ENCODE peak calls at places on chromosomes 3 and 15, in ten cellular contexts. N is NCI-H510A treated with DMSO at 0.1 percent for 48 hours; R is activated CD4-positive, alpha-beta T cell treated with anti-CD3 and anti-CD28 coated beads for 36 hours; M is fibroblast of the aortic adventitia; A is endothelial cell; B is NCI-H1436; S is fibroblast of pulmonary artery; P is progenitor cell of endocrine pancreas; Z is AG04450; F is neural crest cell. C is an unnamed sample.
A peak's percentile ranks its signal among the peaks of the same experiment; 100 is the strongest.

GRCh38 chr3:30984855-30985793 is 90.7 kb upstream of the GADL1 start:
- DNase-seq in N (no peak), R (no peak), M (peak; percentile 27), A (no peak), B (no peak), S (peak; percentile 6), P (no peak), Z (no peak), F (no peak), C (no peak)

GRCh38 chr3:126548556-126549466 is 9.9 kb downstream of the C3orf22 start:
- DNase-seq in N (no peak), R (no peak), M (no peak), A (peak; percentile 2), B (no peak), S (no peak), P (peak; percentile 6), Z (no peak), F (no peak), C (no peak)

GRCh38 chr3:31132132-31132769 is 237.8 kb upstream of the GADL1 start:
- DNase-seq in N (no peak), R (no peak), M (peak; percentile 73), A (peak; percentile 5), B (no peak), S (peak; percentile 76), P (no peak), Z (peak; percentile 2), F (no peak), C (no peak)

GRCh38 chr15:73818308-73818985 is 54.9 kb upstream of the TBC1D21 start:
- DNase-seq in N (no peak), R (no peak), M (no peak), A (no peak), B (no peak), S (no peak), P (no peak), Z (no peak), F (no peak), C (no peak)

GRCh38 chr15:55372701-55373440 is 35.3 kb downstream of the CCPG1 start:
- DNase-seq in N (no peak), R (no peak), M (no peak), A (no peak), B (no peak), S (no peak), P (no peak), Z (no peak), F (no peak), C (no peak)

GRCh38 chr3:172271386-172271976 is 176.8 kb downstream of the GHSR start:
- DNase-seq in N (no peak), R (no peak), M (no peak), A (no peak), B (no peak), S (no peak), P (no peak), Z (no peak), F (no peak), C (no peak)

GRCh38 chr3:122774564-122774963 is 19.1 kb downstream of the HSPBAP1 start:
- DNase-seq in N (no peak), R (peak; percentile 25), M (no peak), A (no peak), B (no peak), S (peak; percentile 24), P (no peak), Z (no peak), F (no peak), C (no peak)

GRCh38 chr3:78035020-78035660 is 995.2 kb downstream of the ROBO2 start:
- DNase-seq in N (no peak), R (no peak), M (no peak), A (no peak), B (peak; percentile 2), S (no peak), P (no peak), Z (no peak), F (peak; percentile 1), C (no peak)

GRCh38 chr3:55489804-55490132 is 2.7 kb upstream of the WNT5A start:
- DNase-seq in N (no peak), R (no peak), M (no peak), A (peak; percentile 46), B (no peak), S (no peak), P (no peak), Z (no peak), F (peak; percentile 14), C (no peak)

GRCh38 chr15:37485056-37485455 is 384.7 kb upstream of the MEIS2 start:
- DNase-seq in N (no peak), R (no peak), M (no peak), A (no peak), B (no peak), S (no peak), P (no peak), Z (no peak), F (no peak), C (no peak)

GRCh38 chr15:65423977-65424679 is 1.4 kb upstream of the IGDCC4 start:
- DNase-seq in N (no peak), R (no peak), M (no peak), A (no peak), B (no peak), S (no peak), P (no peak), Z (no peak), F (no peak), C (no peak)

GRCh38 chr15:88769161-88769971 is 33.9 kb upstream of the ACAN start:
- DNase-seq in N (no peak), R (peak; percentile 21), M (no peak), A (peak; percentile 17), B (no peak), S (no peak), P (no peak), Z (no peak), F (peak; percentile 29), C (no peak)

GRCh38 chr15:77584201-77584600 is 48.5 kb downstream of the LINGO1 start:
- DNase-seq in N (no peak), R (no peak), M (no peak), A (peak; percentile 35), B (no peak), S (no peak), P (no peak), Z (no peak), F (no peak), C (no peak)

GRCh38 chr15:57481038-57481705 is 104.9 kb downstream of the CGNL1 start:
- DNase-seq in N (no peak), R (no peak), M (no peak), A (no peak), B (no peak), S (no peak), P (no peak), Z (no peak), F (no peak), C (no peak)

GRCh38 chr3:111080357-111080937 is 8.8 kb downstream of the NECTIN3 start:
- DNase-seq in N (peak; percentile 9), R (no peak), M (peak; percentile 71), A (no peak), B (peak; percentile 6), S (peak; percentile 80), P (no peak), Z (peak; percentile 37), F (no peak), C (no peak)

GRCh38 chr3:134092231-134092701 is 62.5 kb upstream of the SLCO2A1 start:
- DNase-seq in N (no peak), R (no peak), M (no peak), A (no peak), B (no peak), S (peak; percentile 75), P (no peak), Z (peak; percentile 33), F (no peak), C (no peak)

GRCh38 chr3:14678015-14678503 is 3.1 kb downstream of the C3orf20 start:
- DNase-seq in N (no peak), R (no peak), M (no peak), A (no peak), B (no peak), S (no peak), P (no peak), Z (no peak), F (no peak), C (no peak)

GRCh38 chr3:161051856-161052255 is 53.3 kb downstream of the B3GALNT1 start:
- DNase-seq in N (no peak), R (no peak), M (no peak), A (no peak), B (no peak), S (no peak), P (no peak), Z (no peak), F (no peak), C (no peak)

GRCh38 chr3:38070013-38070412 is 31.0 kb downstream of the DLEC1 start:
- DNase-seq in N (no peak), R (no peak), M (no peak), A (no peak), B (no peak), S (no peak), P (no peak), Z (no peak), F (no peak), C (no peak)

GRCh38 chr3:114929971-114930732 is 216.9 kb downstream of the ZBTB20 start:
- DNase-seq in N (no peak), R (no peak), M (no peak), A (no peak), B (no peak), S (peak; percentile 3), P (no peak), Z (no peak), F (no peak), C (no peak)

GRCh38 chr3:147807773-147808172 is 398.6 kb downstream of the ZIC1 start:
- DNase-seq in N (no peak), R (no peak), M (no peak), A (no peak), B (no peak), S (no peak), P (no peak), Z (no peak), F (no peak), C (no peak)

GRCh38 chr15:24772256-24772655 is 96.7 kb downstream of the NPAP1 start:
- DNase-seq in N (no peak), R (no peak), M (no peak), A (no peak), B (no peak), S (no peak), P (no peak), Z (no peak), F (no peak), C (no peak)

GRCh38 chr15:75065467-75065850 is 42.1 kb downstream of the PPCDC start:
- DNase-seq in N (no peak), R (no peak), M (peak; percentile 70), A (no peak), B (peak; percentile 81), S (no peak), P (no peak), Z (no peak), F (no peak), C (no peak)

GRCh38 chr15:31974855-31975421 is 55.4 kb upstream of the CHRNA7 start:
- DNase-seq in N (peak; percentile 46), R (peak; percentile 57), M (peak; percentile 10), A (peak; percentile 73), B (peak; percentile 71), S (peak; percentile 21), P (peak; percentile 56), Z (no peak), F (peak; percentile 73), C (peak; percentile 13)

GRCh38 chr3:11057655-11058054 is 65.1 kb downstream of the SLC6A1 start:
- DNase-seq in N (no peak), R (no peak), M (no peak), A (no peak), B (no peak), S (no peak), P (no peak), Z (no peak), F (no peak), C (no peak)

GRCh38 chr15:29677871-29678431 is 144.3 kb downstream of the TJP1 start:
- DNase-seq in N (peak; percentile 16), R (no peak), M (no peak), A (no peak), B (no peak), S (no peak), P (no peak), Z (no peak), F (no peak), C (no peak)

GRCh38 chr3:148880681-148881080 is 15.6 kb downstream of the CPA3 start:
- DNase-seq in N (no peak), R (no peak), M (no peak), A (peak; percentile 6), B (no peak), S (no peak), P (no peak), Z (no peak), F (no peak), C (no peak)

GRCh38 chr3:57822686-57823085 is 66.6 kb downstream of the SLMAP start:
- DNase-seq in N (no peak), R (no peak), M (peak; percentile 57), A (no peak), B (no peak), S (peak; percentile 28), P (no peak), Z (no peak), F (no peak), C (no peak)

C was measured in naive thymus-derived CD8-positive, alpha-beta T cell.